ENCODE peak calls at places on chromosomes 16 and 17, in ten cellular contexts. T is prostate gland, B is upper lobe of right lung, S is fibroblast of the aortic adventitia, C is lower leg skin, P is HFFc6, Q is fibroblast of lung, I is omental fat pad, K is thoracic aorta, Y is K562. U is an unnamed sample.

GRCh38 chr17:2982854-2983636 is 80.4 kb downstream of the OR1D5 start:
- DNase-seq in T (no peak), B (peak; percentile 74), S (peak; percentile 87), C (peak; percentile 75), P (peak; percentile 77), Q (peak; percentile 76), I (no peak), K (peak; percentile 29), Y (peak; percentile 19), U (peak; percentile 72)

GRCh38 chr16:50742521-50743150 is 750 bp downstream of the CYLD start:
- DNase-seq in T (no peak), B (peak; percentile 72), S (peak; percentile 29), C (no peak), P (peak; percentile 55), Q (peak; percentile 55), I (no peak), K (no peak), Y (peak; percentile 18), U (no peak)

GRCh38 chr17:40717776-40718175 is 14.2 kb upstream of the KRT24 start:
- DNase-seq in T (no peak), B (no peak), S (no peak), C (no peak), P (no peak), Q (no peak), I (no peak), K (no peak), Y (no peak), U (no peak)

GRCh38 chr16:11487289-11487688 is 99.4 kb downstream of the LITAF start:
- DNase-seq in T (no peak), B (no peak), S (no peak), C (no peak), P (no peak), Q (no peak), I (no peak), K (no peak), Y (no peak), U (no peak)

GRCh38 chr17:15133143-15133542 is 132.0 kb downstream of the PMP22 start:
- DNase-seq in T (no peak), B (no peak), S (no peak), C (no peak), P (no peak), Q (no peak), I (no peak), K (no peak), Y (peak; percentile 13), U (no peak)

GRCh38 chr17:34997355-34997862 is 17.1 kb downstream of the LIG3 start:
- DNase-seq in T (peak; percentile 94), B (no peak), S (peak; percentile 91), C (peak; percentile 27), P (peak; percentile 39), Q (peak; percentile 90), I (no peak), K (no peak), Y (no peak), U (no peak)

GRCh38 chr17:82932146-82933005 is 92.6 kb upstream of the ZNF750 start:
- DNase-seq in T (no peak), B (peak; percentile 50), S (peak; percentile 38), C (no peak), P (no peak), Q (peak; percentile 71), I (no peak), K (no peak), Y (no peak), U (peak; percentile 41)

GRCh38 chr16:24123275-24123674 is 132.9 kb upstream of the CACNG3 start:
- DNase-seq in T (no peak), B (no peak), S (no peak), C (no peak), P (no peak), Q (no peak), I (no peak), K (no peak), Y (no peak), U (no peak)

GRCh38 chr17:4518901-4519300 is 20.2 kb downstream of the SPNS2 start:
- DNase-seq in T (no peak), B (no peak), S (no peak), C (no peak), P (no peak), Q (no peak), I (no peak), K (no peak), Y (no peak), U (no peak)

GRCh38 chr17:71118039-71118438 is 948.7 kb downstream of the KCNJ2 start:
- DNase-seq in T (no peak), B (no peak), S (no peak), C (no peak), P (no peak), Q (peak; percentile 19), I (no peak), K (no peak), Y (no peak), U (no peak)

GRCh38 chr17:58224315-58224714 is 5.3 kb upstream of the MKS1 start:
- DNase-seq in T (no peak), B (no peak), S (peak; percentile 53), C (no peak), P (peak; percentile 73), Q (peak; percentile 85), I (no peak), K (no peak), Y (peak; percentile 49), U (no peak)

GRCh38 chr17:58215685-58216084 is 3.4 kb downstream of the MKS1 start:
- DNase-seq in T (no peak), B (no peak), S (no peak), C (no peak), P (no peak), Q (no peak), I (no peak), K (no peak), Y (peak; percentile 2), U (no peak)

GRCh38 chr17:58219789-58220183 is 731 bp upstream of the MKS1 start:
- DNase-seq in T (peak; percentile 40), B (no peak), S (no peak), C (no peak), P (peak; percentile 10), Q (no peak), I (no peak), K (no peak), Y (peak; percentile 12), U (no peak)

GRCh38 chr17:58219007-58219788 is at the start of gene MKS1:
- DNase-seq in T (peak; percentile 92), B (peak; percentile 98), S (peak; percentile 86), C (peak; percentile 93), P (peak; percentile 92), Q (peak; percentile 83), I (peak; percentile 73), K (peak; percentile 71), Y (peak; percentile 98), U (peak; percentile 97)
- TF ChIP-seq CTCF in T (peak; percentile 79), B (peak; percentile 83), S (peak; percentile 68), C (peak; percentile 73), P (peak; percentile 79), Q (peak; percentile 52), I (peak; percentile 28), K (peak; percentile 76), Y (peak; percentile 66), U (peak; percentile 76)

DNA sequence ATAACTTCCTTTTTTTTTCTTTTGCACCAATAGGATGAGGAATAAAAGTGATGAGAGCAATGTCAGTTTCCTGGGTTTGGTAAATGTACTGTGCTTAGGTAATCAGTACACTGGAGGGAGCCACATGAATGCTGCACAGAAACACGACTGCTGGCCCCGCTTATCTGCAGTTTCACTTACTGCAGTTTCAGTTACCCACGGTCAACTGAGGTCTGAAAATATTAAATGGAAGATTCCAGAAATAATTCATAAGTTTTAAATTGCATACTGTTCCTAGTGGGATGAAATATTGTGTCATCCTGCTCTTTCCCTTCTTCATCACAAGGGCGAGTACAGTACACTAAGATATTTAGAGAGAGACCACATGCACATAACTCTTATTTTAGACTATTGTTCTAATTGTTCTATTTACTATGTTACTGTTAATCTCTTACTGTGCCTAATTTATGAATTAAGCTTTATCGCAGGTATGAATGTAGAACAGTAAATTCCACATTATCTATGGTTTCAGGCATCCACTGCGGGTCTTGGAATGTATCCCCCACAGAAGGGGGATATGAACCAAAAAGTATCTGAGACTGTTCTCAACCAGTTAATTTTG is 6.4 kb upstream of the LGALS3BP start:
- DNase-seq in T (no peak), B (no peak), S (peak; percentile 70), C (no peak), P (peak; percentile 30), Q (peak; percentile 27), I (no peak), K (no peak), Y (peak; percentile 72), U (peak; percentile 2)
- TF ChIP-seq CTCF in T (peak; percentile 41), B (peak; percentile 44), S (peak; percentile 55), C (no peak), P (peak; percentile 46), Q (peak; percentile 9), I (no peak), K (no peak), Y (peak; percentile 86), U (peak; percentile 45)

DNA sequence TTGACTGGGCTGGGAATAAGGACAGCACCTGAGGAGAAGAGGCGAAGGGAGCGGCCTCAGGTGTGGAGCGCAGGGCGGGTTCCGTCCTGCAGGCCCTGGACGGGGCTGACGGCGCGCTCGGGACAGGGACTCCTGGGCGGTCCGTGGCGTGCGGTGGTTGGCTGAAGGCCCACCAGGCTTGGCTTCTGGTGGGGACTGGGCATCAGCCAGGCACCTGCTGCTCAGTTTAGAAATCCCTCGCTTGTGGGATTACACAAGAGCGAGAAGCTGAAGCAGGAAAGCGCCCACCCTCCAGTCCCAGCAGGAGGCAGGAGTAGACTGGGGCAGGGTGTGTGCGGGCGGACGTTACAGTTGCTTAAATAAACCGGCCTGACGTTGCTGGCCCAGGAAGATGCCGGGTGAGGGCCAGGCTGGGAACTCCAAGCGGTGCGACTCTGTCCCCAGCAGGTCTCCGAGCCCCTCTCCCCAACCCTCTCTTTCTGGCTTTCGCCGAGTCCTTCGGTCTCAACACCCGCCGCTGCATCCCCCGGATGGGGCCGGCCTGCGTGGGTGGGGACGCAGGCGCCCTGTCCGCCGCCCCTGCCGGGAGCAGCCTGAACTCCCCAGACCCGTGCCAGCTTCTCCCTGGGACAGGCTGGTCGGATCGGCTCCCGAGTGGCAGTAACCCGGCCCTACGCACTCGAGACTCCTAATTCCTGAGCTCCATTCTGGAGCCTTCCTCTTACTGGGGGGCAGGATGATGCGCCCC is 639 bp downstream of the MIF4GD start:
- DNase-seq in T (peak; percentile 60), B (peak; percentile 89), S (peak; percentile 70), C (peak; percentile 47), P (peak; percentile 66), Q (peak; percentile 76), I (peak; percentile 46), K (no peak), Y (peak; percentile 81), U (no peak)
- TF ChIP-seq CTCF in T (peak; percentile 46), B (peak; percentile 44), S (peak; percentile 47), C (no peak), P (peak; percentile 66), Q (peak; percentile 36), I (no peak), K (peak; percentile 41), Y (peak; percentile 68), U (peak; percentile 69)

DNA sequence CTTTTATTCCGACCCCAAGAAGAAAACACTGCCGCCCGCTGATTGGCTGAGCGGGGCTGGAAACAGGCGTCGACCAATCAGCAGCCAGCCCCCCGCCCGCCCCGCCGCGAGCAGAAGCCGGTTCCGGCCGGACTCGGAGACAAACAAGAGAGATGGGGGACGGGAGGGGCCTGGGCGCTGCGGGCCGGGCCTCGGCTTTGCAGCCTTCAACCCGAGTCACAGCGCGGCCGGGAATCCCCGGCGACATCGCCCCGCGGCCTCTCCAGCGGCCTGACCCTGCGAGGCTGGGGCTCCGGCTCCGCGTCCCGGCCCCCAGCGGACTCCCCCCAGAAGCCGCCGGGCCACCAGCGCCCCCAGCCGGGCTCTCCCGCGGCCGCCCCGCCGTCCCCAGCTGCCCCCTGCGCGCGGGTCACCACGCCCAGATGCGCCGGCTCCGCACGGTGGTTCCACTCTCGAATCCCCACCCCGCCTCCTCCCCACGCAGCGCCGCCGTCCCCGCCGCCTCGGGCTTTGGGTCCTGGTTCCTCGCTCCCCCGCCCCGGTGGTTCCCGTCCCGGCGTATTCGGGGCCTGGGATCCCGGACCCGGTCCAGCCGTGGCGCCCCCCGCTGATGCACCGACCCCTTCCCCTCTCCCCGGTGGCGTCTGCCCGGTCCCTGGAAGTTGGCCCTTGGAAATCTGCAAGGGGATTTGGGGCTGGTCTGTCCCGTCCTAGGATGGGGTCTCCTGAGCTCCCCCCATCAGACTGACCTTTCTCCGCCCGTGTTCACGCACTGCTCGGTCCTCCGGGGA is 417 bp upstream of the SLC43A2 start:
- DNase-seq in T (peak; percentile 94), B (peak; percentile 98), S (peak; percentile 90), C (peak; percentile 94), P (peak; percentile 89), Q (peak; percentile 90), I (peak; percentile 87), K (peak; percentile 79), Y (peak; percentile 98), U (no peak)
- TF ChIP-seq CTCF in T (peak; percentile 72), B (peak; percentile 43), S (no peak), C (no peak), P (peak; percentile 75), Q (peak; percentile 16), I (no peak), K (peak; percentile 39), Y (peak; percentile 41), U (peak; percentile 76)

U was measured in chondrocyte.